ENCODE peak calls at places on chromosomes 7 and 10, in eight cellular contexts. Q is stomach, P is HepG2, H is upper lobe of left lung, L is transverse colon, D is H1, V is GM12878, I is K562. E is an unnamed sample.

GRCh38 chr10:127972958-127973357 is 66.1 kb downstream of the PTPRE start:
- DNase-seq in Q (no peak), P (no peak), H (no peak), L (no peak), D (no peak), V (no peak), I (no peak), E (no peak)

GRCh38 chr7:135618510-135618909 is 43.8 kb upstream of the STMP1 start:
- DNase-seq in Q (no peak), P (no peak), H (no peak), L (no peak), D (no peak), V (no peak), I (no peak), E (no peak)

GRCh38 chr7:123352957-123353356 is 153.2 kb upstream of the SLC13A1 start:
- DNase-seq in Q (no peak), P (no peak), H (no peak), L (no peak), D (no peak), V (no peak), I (no peak), E (no peak)

GRCh38 chr10:68578945-68579344 is 18.8 kb downstream of the TET1 start:
- DNase-seq in Q (no peak), P (no peak), H (no peak), L (no peak), D (no peak), V (no peak), I (no peak), E (no peak)

GRCh38 chr7:2720024-2720423 is 32.0 kb downstream of the AMZ1 start:
- DNase-seq in Q (no peak), P (no peak), H (no peak), L (no peak), D (no peak), V (no peak), I (no peak), E (no peak)

GRCh38 chr10:132411561-132412253 is 14.7 kb downstream of the PWWP2B start:
- DNase-seq in Q (peak; percentile 69), P (no peak), H (peak; percentile 84), L (peak; percentile 64), D (no peak), V (no peak), I (no peak), E (no peak)

GRCh38 chr10:48727866-48728265 is 43.2 kb downstream of the WDFY4 start:
- DNase-seq in Q (no peak), P (no peak), H (no peak), L (no peak), D (no peak), V (no peak), I (no peak), E (no peak)

GRCh38 chr7:5270788-5271187 is 12.0 kb upstream of the SLC29A4 start:
- DNase-seq in Q (no peak), P (no peak), H (no peak), L (no peak), D (no peak), V (no peak), I (no peak), E (no peak)

GRCh38 chr10:123144697-123145541 is 3.0 kb upstream of the HMX2 start:
- DNase-seq in Q (no peak), P (no peak), H (no peak), L (no peak), D (peak; percentile 74), V (no peak), I (peak; percentile 30), E (no peak)

DNA sequence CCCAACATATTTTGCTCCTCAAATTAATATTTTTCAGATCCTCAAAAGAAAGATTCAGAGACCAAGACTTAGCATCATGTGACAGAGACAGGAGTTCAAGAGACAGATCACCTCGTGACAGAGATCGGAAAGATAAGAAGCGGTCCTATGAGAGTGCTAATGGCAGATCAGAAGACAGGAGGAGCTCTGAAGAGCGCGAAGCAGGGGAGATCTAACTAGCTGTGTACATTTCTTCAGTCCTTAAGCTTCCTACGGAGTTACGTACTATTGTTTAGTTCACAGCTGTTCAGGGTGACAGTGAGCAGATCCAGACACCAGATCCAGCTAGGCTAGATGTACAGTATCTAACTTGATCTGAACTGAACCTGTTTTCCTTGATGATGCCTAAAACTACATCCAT is 61.3 kb downstream of the KLRG2 start:
- DNase-seq in Q (no peak), P (no peak), H (no peak), L (no peak), D (no peak), V (no peak), I (peak; percentile 58), E (peak; percentile 74)
- TF ChIP-seq EP300 in Q (no peak), P (no peak), H (no peak), L (no peak), D (no peak), V (no peak), I (no peak), E (no peak)

GRCh38 chr7:94228678-94229077 is 166.0 kb upstream of the COL1A2 start:
- DNase-seq in Q (no peak), P (no peak), H (no peak), L (no peak), D (no peak), V (no peak), I (no peak), E (no peak)

GRCh38 chr7:94228223-94228622 is 166.5 kb upstream of the COL1A2 start:
- DNase-seq in Q (no peak), P (no peak), H (no peak), L (no peak), D (no peak), V (no peak), I (no peak), E (no peak)

GRCh38 chr7:94222516-94222915 is 172.2 kb upstream of the COL1A2 start:
- DNase-seq in Q (no peak), P (no peak), H (no peak), L (no peak), D (no peak), V (no peak), I (no peak), E (no peak)

GRCh38 chr7:94223375-94224084 is 171.2 kb upstream of the COL1A2 start:
- DNase-seq in Q (no peak), P (no peak), H (no peak), L (no peak), D (peak; percentile 61), V (no peak), I (no peak), E (no peak)
- TF ChIP-seq POLR2AphosphoS5 in Q (no peak), P (no peak), H (no peak), L (no peak), D (peak; percentile 70), V (no peak), I (no peak), E (no peak)

GRCh38 chr7:37432240-37432917 is 16.3 kb downstream of the ELMO1 start:
- DNase-seq in Q (no peak), P (no peak), H (no peak), L (no peak), D (no peak), V (no peak), I (no peak), E (no peak)
- TF ChIP-seq POLR2A in Q (no peak), P (no peak), H (no peak), L (no peak), D (no peak), V (no peak), I (no peak), E (no peak)

GRCh38 chr7:102321351-102322201 is 34.7 kb downstream of the SPDYE6 start:
- DNase-seq in Q (no peak), P (no peak), H (peak; percentile 88), L (peak; percentile 33), D (peak; percentile 74), V (no peak), I (peak; percentile 85), E (no peak)

GRCh38 chr7:102318482-102318971 is 31.9 kb downstream of the SH2B2 start:
- DNase-seq in Q (peak; percentile 59), P (no peak), H (no peak), L (no peak), D (no peak), V (no peak), I (peak; percentile 46), E (no peak)

GRCh38 chr7:102319671-102320070 is 33.0 kb downstream of the SH2B2 start:
- DNase-seq in Q (no peak), P (no peak), H (no peak), L (no peak), D (no peak), V (no peak), I (no peak), E (no peak)

GRCh38 chr7:102320601-102321350 is 34.1 kb downstream of the SH2B2 start:
- DNase-seq in Q (no peak), P (no peak), H (no peak), L (no peak), D (no peak), V (no peak), I (no peak), E (no peak)

GRCh38 chr7:102320181-102320580 is 33.5 kb downstream of the SH2B2 start:
- DNase-seq in Q (no peak), P (no peak), H (peak; percentile 79), L (no peak), D (no peak), V (no peak), I (no peak), E (no peak)
- TF ChIP-seq EP300 in Q (no peak), P (no peak), H (no peak), L (no peak), D (no peak), V (no peak), I (no peak), E (no peak)

GRCh38 chr7:47326808-47327207 is 255.1 kb downstream of the TNS3 start:
- DNase-seq in Q (no peak), P (no peak), H (peak; percentile 70), L (no peak), D (peak; percentile 45), V (no peak), I (no peak), E (peak; percentile 73)

GRCh38 chr7:47322731-47323130 is 259.2 kb downstream of the TNS3 start:
- DNase-seq in Q (no peak), P (no peak), H (peak; percentile 33), L (no peak), D (peak; percentile 29), V (no peak), I (no peak), E (no peak)

GRCh38 chr7:47325337-47325736 is 256.6 kb downstream of the TNS3 start:
- DNase-seq in Q (no peak), P (no peak), H (no peak), L (no peak), D (no peak), V (no peak), I (no peak), E (no peak)

GRCh38 chr7:47326220-47326619 is 255.7 kb downstream of the TNS3 start:
- DNase-seq in Q (no peak), P (peak; percentile 7), H (no peak), L (no peak), D (peak; percentile 38), V (no peak), I (no peak), E (no peak)

DNA sequence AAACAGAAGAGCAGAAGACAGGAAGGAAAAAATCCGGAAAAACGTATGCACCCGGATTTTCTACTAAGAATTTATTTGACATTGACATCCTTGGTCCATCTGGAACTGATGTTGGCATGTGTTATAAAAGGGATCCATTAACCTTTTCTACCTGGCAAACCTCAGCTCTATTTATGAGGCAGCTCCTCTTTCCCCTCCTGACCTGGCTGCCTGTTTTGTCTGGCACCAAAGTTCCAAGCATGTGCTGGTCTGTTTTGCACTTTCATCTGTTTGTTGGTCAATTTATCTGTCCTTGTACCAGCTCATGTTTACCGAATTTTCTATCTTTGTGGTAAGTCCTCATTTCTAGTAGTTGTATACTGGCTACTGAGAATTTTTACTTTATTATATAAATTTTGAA is 258.0 kb downstream of the TNS3 start:
- DNase-seq in Q (no peak), P (no peak), H (no peak), L (no peak), D (no peak), V (no peak), I (no peak), E (no peak)
- TF ChIP-seq POLR2AphosphoS5 in Q (no peak), P (no peak), H (no peak), L (no peak), D (no peak), V (no peak), I (no peak), E (no peak)

E was measured in sigmoid colon.